ENCODE peak calls at places on chromosomes 12 and 14, in ten cellular contexts. T is ELF-1; K is NAMALWA; X is GM03348; V is globus pallidus; D is stimulated activated CD8-positive, alpha-beta memory T cell treated with anti-CD3 and anti-CD28 coated beads, Interleukin-4, amount 100 ng/mL, for 24 hours; C is glutamatergic neuron; F is vagina; U is T-helper 17 cell; O is nucleus accumbens. Q is an unnamed sample.

GRCh38 chr12:71799105-71799504 is 40.5 kb upstream of the TBC1D15 start:
- DNase-seq in D (no peak), X (peak; percentile 24), K (no peak), O (no peak), C (no peak), U (no peak), T (peak; percentile 6), F (no peak), V (no peak), Q (no peak)

GRCh38 chr12:10392394-10392930 is 2.6 kb upstream of the KLRK1 start:
- DNase-seq in V (peak; percentile 26), K (peak; percentile 77), U (no peak), C (no peak), D (no peak), X (peak; percentile 57), O (no peak), F (no peak), T (no peak), Q (no peak)

GRCh38 chr14:22002860-22003284 is 329.3 kb upstream of the OR4E1 start:
- DNase-seq in C (peak; percentile 63), U (peak; percentile 29), F (no peak), K (peak; percentile 60), D (peak; percentile 44), X (no peak), O (no peak), T (no peak), V (no peak), Q (peak; percentile 49)

GRCh38 chr14:100105357-100106169 is 40.3 kb downstream of the EVL start:
- DNase-seq in X (no peak), O (no peak), C (no peak), V (no peak), K (no peak), T (no peak), U (no peak), F (no peak), D (no peak), Q (no peak)

GRCh38 chr14:104639889-104640548 is 35.4 kb upstream of the TMEM179 start:
- DNase-seq in U (no peak), D (peak; percentile 19), O (peak; percentile 57), K (peak; percentile 73), T (peak; percentile 89), C (peak; percentile 89), V (peak; percentile 57), F (no peak), X (peak; percentile 91), Q (peak; percentile 13)

GRCh38 chr12:77392467-77392866 is 327.1 kb upstream of the E2F7 start:
- DNase-seq in F (no peak), D (no peak), O (no peak), U (no peak), K (no peak), V (no peak), T (no peak), X (no peak), C (no peak), Q (no peak)

GRCh38 chr12:121295123-121295745 is 1.3 kb downstream of the CAMKK2 start:
- DNase-seq in C (no peak), F (no peak), D (no peak), U (no peak), V (no peak), K (peak; percentile 64), T (no peak), O (no peak), X (no peak), Q (no peak)

GRCh38 chr12:2877047-2877958 is at the start of the genes FOXM1 and RHNO1:
- DNase-seq in T (peak; percentile 93), C (peak; percentile 92), K (peak; percentile 90), V (peak; percentile 88), D (peak; percentile 82), F (no peak), U (peak; percentile 82), O (peak; percentile 92), X (peak; percentile 97), Q (peak; percentile 76)

GRCh38 chr12:86264451-86265328 is 8.5 kb upstream of the MGAT4C start:
- DNase-seq in O (no peak), U (peak; percentile 8), K (no peak), V (no peak), T (peak; percentile 76), D (no peak), C (peak; percentile 19), F (no peak), X (no peak), Q (no peak)

GRCh38 chr12:14769837-14770494 is 33.3 kb downstream of the WBP11 start:
- DNase-seq in X (peak; percentile 80), V (peak; percentile 61), T (peak; percentile 94), O (peak; percentile 34), F (no peak), D (peak; percentile 79), K (peak; percentile 96), U (peak; percentile 79), C (peak; percentile 86), Q (peak; percentile 84)

GRCh38 chr14:54343276-54344121 is 53.3 kb upstream of the CDKN3 start:
- DNase-seq in U (no peak), F (no peak), C (no peak), K (no peak), O (no peak), D (no peak), T (no peak), V (no peak), X (no peak), Q (no peak)

GRCh38 chr12:123506059-123506842 is 27.3 kb downstream of the RILPL1 start:
- DNase-seq in X (no peak), F (no peak), D (no peak), T (no peak), O (no peak), C (no peak), K (no peak), V (no peak), U (no peak), Q (no peak)

GRCh38 chr14:100851946-100852620 is 26.2 kb downstream of the MEG3 start:
- DNase-seq in V (no peak), X (no peak), U (no peak), D (no peak), F (no peak), C (no peak), K (no peak), O (no peak), T (no peak), Q (no peak)

GRCh38 chr14:94689985-94690400 is 77.8 kb downstream of the SERPINA3 start:
- DNase-seq in K (no peak), U (no peak), T (no peak), X (no peak), F (no peak), V (no peak), O (no peak), D (no peak), C (no peak), Q (no peak)

GRCh38 chr14:75205586-75205985 is 29.2 kb upstream of the TMED10 start:
- DNase-seq in U (no peak), C (no peak), K (no peak), V (no peak), O (no peak), D (no peak), X (peak; percentile 29), F (no peak), T (no peak), Q (no peak)

GRCh38 chr12:132623072-132623869 is 4.7 kb downstream of the P2RX2 start:
- DNase-seq in T (peak; percentile 68), C (no peak), D (no peak), V (no peak), O (no peak), F (no peak), U (no peak), X (no peak), K (no peak), Q (no peak)

GRCh38 chr12:5154091-5154490 is 110.4 kb downstream of the KCNA5 start:
- DNase-seq in O (no peak), K (no peak), C (peak; percentile 52), F (no peak), X (no peak), D (no peak), V (no peak), U (no peak), T (peak; percentile 74), Q (no peak)

GRCh38 chr12:92558806-92559205 is 144.0 kb upstream of the PLEKHG7 start:
- DNase-seq in T (no peak), V (no peak), O (no peak), X (no peak), F (no peak), U (no peak), K (no peak), C (no peak), D (no peak), Q (no peak)